ENCODE peak calls at places on chromosomes 5 and 9, in ten cellular contexts. H is HCT116, K is uterus, W is hepatocyte, R is psoas muscle, G is A549, X is body of pancreas, D is heart left ventricle, N is lower lobe of right lung, V is mammary epithelial cell. L is an unnamed sample.

GRCh38 chr5:157510682-157511081 is 50.7 kb downstream of the NIPAL4 start:
- DNase-seq in R (no peak), W (no peak), X (no peak), G (no peak), H (no peak), N (no peak), K (no peak), V (no peak), D (no peak), L (no peak)

GRCh38 chr9:95935861-95936578 is 60.5 kb downstream of the ERCC6L2 start:
- DNase-seq in N (no peak), W (no peak), K (no peak), X (no peak), D (no peak), H (no peak), R (no peak), G (no peak), V (no peak), L (no peak)

GRCh38 chr5:142872217-142872616 is 102.0 kb downstream of the ARHGAP26 start:
- DNase-seq in H (no peak), W (no peak), V (no peak), R (no peak), K (no peak), X (no peak), N (no peak), G (no peak), D (no peak), L (no peak)

GRCh38 chr5:43006411-43007202 is 33.5 kb downstream of the ANXA2R start:
- DNase-seq in V (no peak), D (no peak), W (no peak), N (no peak), R (no peak), G (no peak), K (no peak), X (no peak), H (no peak), L (no peak)

GRCh38 chr5:139821806-139822552 is 26.4 kb downstream of the PSD2 start:
- DNase-seq in W (no peak), R (no peak), H (no peak), K (no peak), N (no peak), D (no peak), X (no peak), G (no peak), V (no peak), L (no peak)

GRCh38 chr5:39671421-39672110 is 246.8 kb upstream of the DAB2 start:
- DNase-seq in K (no peak), N (no peak), V (no peak), R (no peak), W (no peak), X (no peak), D (no peak), H (no peak), G (no peak), L (no peak)

GRCh38 chr5:130871346-130872086 is 293.5 kb downstream of the HINT1 start:
- DNase-seq in G (peak; percentile 11), V (peak; percentile 17), H (peak; percentile 29), N (no peak), K (no peak), X (no peak), D (no peak), R (peak; percentile 81), W (peak; percentile 35), L (peak; percentile 58)

GRCh38 chr5:171479776-171480125 is 60.3 kb downstream of the FGF18 start:
- DNase-seq in V (no peak), G (no peak), D (no peak), N (no peak), W (no peak), H (no peak), X (no peak), R (no peak), K (no peak), L (no peak)

GRCh38 chr5:27511061-27511460 is 472.7 kb upstream of the CDH9 start:
- DNase-seq in V (no peak), D (no peak), N (no peak), K (no peak), R (no peak), X (no peak), G (no peak), H (no peak), W (no peak), L (no peak)

GRCh38 chr9:35776018-35776417 is 15.4 kb upstream of the NPR2 start:
- DNase-seq in H (no peak), R (no peak), V (no peak), K (no peak), N (no peak), W (no peak), D (no peak), G (no peak), X (no peak), L (no peak)

GRCh38 chr5:90909091-90909503 is 350.5 kb downstream of the ADGRV1 start:
- DNase-seq in D (peak; percentile 25), W (no peak), N (no peak), R (no peak), V (no peak), K (no peak), G (no peak), H (no peak), X (no peak), L (no peak)

GRCh38 chr5:108788142-108788541 is 40.4 kb downstream of the FER start:
- DNase-seq in N (peak; percentile 55), G (no peak), K (peak; percentile 33), X (peak; percentile 82), W (no peak), D (peak; percentile 67), R (peak; percentile 84), V (peak; percentile 12), H (no peak), L (peak; percentile 80)

GRCh38 chr5:2754621-2755370 is 3.3 kb upstream of the IRX2 start:
- DNase-seq in N (peak; percentile 61), X (no peak), H (no peak), V (peak; percentile 20), G (no peak), R (no peak), K (no peak), W (peak; percentile 55), D (no peak), L (no peak)

GRCh38 chr9:117413346-117414219 is 1.3 kb downstream of the ASTN2 start:
- DNase-seq in G (no peak), X (peak; percentile 8), W (peak; percentile 22), R (no peak), D (no peak), V (peak; percentile 1), H (no peak), N (no peak), K (no peak), L (peak; percentile 70)

GRCh38 chr9:7439355-7439978 is 360.1 kb downstream of the DMAC1 start:
- DNase-seq in X (no peak), W (no peak), H (no peak), R (no peak), V (peak; percentile 79), K (no peak), G (no peak), D (no peak), N (no peak), L (no peak)

GRCh38 chr5:167792538-167792937 is 498.9 kb upstream of the WWC1 start:
- DNase-seq in W (no peak), R (no peak), G (no peak), H (no peak), V (no peak), D (no peak), K (no peak), X (no peak), N (no peak), L (no peak)

GRCh38 chr5:12272389-12272788 is 368.1 kb upstream of the CTNND2 start:
- DNase-seq in G (no peak), R (no peak), W (peak; percentile 8), H (no peak), N (no peak), D (no peak), X (no peak), V (no peak), K (no peak), L (no peak)

GRCh38 chr5:69326365-69326764 is 6.2 kb downstream of the CCDC125 start:
- DNase-seq in H (no peak), N (no peak), W (no peak), K (no peak), V (no peak), G (no peak), R (no peak), X (no peak), D (no peak), L (no peak)

GRCh38 chr5:179624841-179625271 is 1.4 kb upstream of the HNRNPH1 start:
- DNase-seq in K (no peak), G (no peak), W (no peak), D (no peak), N (no peak), V (no peak), H (no peak), R (no peak), X (no peak), L (no peak)
- H3K4me3 ChIP-seq in K (no peak overlapping the region), G (no peak overlapping the region), W (no peak overlapping the region), D (no peak overlapping the region), N (peak overlapping the region; percentile 97), V (no peak overlapping the region), H (peak overlapping the region; percentile 91), R (peak overlapping the region; percentile 79), X (no peak overlapping the region), L (no peak overlapping the region)

GRCh38 chr5:10565785-10566506 is 2.1 kb downstream of the ANKRD33B start:
- DNase-seq in N (no peak), G (no peak), K (no peak), W (no peak), V (no peak), X (no peak), D (no peak), H (no peak), R (peak; percentile 50), L (no peak)
- H3K27ac ChIP-seq in N (no peak overlapping the region), G (no peak overlapping the region), K (peak overlapping the region; percentile 88), W (no peak overlapping the region), V (no peak overlapping the region), X (no peak overlapping the region), D (peak overlapping the region; percentile 87), H (no peak overlapping the region), R (peak overlapping the region; percentile 76), L (no peak overlapping the region)

DNA sequence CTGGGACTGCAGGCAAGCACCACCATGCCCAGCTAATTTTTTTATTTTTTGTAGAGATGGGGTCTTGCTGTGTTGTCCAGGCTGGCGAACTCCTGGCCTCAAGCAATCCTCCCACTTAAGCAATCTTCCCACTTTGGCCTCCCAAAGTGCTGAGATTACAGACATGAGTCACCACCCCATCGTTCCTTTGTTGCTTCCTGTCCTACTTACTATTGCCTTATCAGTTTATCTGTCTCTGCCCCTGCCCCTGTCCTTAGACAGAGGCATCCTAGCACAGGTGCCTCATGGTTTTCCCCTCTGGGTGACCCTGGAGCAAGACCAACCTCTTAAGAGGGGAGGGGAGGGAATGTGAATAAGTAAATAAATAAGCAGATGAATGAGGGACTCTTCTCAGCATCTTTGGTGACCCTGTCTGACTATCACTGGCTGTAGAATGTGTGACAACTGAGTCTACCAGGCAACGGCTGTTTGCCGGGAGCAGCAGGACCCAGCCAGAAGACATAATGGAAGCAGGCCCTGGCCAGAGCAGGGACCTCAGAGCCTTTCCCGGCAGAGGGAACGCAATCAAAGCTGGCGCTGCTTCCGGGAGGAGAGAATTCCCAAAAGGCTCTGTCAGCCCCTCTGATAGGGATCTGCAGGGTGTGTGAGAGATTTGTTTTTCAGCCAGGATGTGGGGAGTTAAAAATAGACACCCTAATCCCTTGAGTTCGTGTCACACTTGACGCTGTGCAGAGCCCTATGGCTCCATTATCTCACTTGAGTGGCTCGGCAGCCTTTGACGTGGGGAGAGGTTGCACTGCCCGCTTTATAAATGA is 43.8 kb upstream of the DAB2IP start:
- DNase-seq in D (peak; percentile 74), X (peak; percentile 23), W (peak; percentile 38), V (no peak), H (peak; percentile 24), G (no peak), N (no peak), K (peak; percentile 66), R (peak; percentile 83), L (peak; percentile 85)
- H3K4me3 ChIP-seq in D (peak overlapping the region; percentile 16), X (no peak overlapping the region), W (no peak overlapping the region), V (no peak overlapping the region), H (peak overlapping the region; percentile 36), G (no peak overlapping the region), N (no peak overlapping the region), K (no peak overlapping the region), R (peak overlapping the region; percentile 37), L (peak overlapping the region; percentile 7)

GRCh38 chr9:131523451-131524435 is 7.3 kb downstream of the UCK1 start:
- DNase-seq in R (no peak), K (no peak), H (no peak), V (no peak), W (no peak), N (no peak), X (no peak), G (no peak), D (no peak), L (no peak)
- H3K27ac ChIP-seq in R (no peak overlapping the region), K (no peak overlapping the region), H (no peak overlapping the region), V (no peak overlapping the region), W (no peak overlapping the region), N (no peak overlapping the region), X (no peak overlapping the region), G (no peak overlapping the region), D (no peak overlapping the region), L (no peak overlapping the region)